ENCODE peak calls at places on chromosomes 13 and 19, in six cellular contexts. One of them, this sample, is unnamed.
A peak's percentile ranks its signal among the peaks of the same experiment; 100 is the strongest.

GRCh38 chr19:5341981-5342380 is 1.4 kb upstream of the PTPRS start:
- DNase-seq in IMR-90: no peak
- DNase-seq in neuronal stem cell: no peak
- DNase-seq in H1: no peak
- DNase-seq in H9: no peak
- DNase-seq in mesenchymal stem cell: no peak
- DNase-seq in this sample: peak; percentile 30

GRCh38 chr13:113637262-113638160 is 20.5 kb downstream of the ATP4B start:
- DNase-seq in IMR-90: no peak
- DNase-seq in neuronal stem cell: no peak
- DNase-seq in H1: no peak
- DNase-seq in H9: no peak
- DNase-seq in mesenchymal stem cell: no peak
- DNase-seq in this sample: no peak

GRCh38 chr19:6297202-6297601 is 17.4 kb upstream of the MLLT1 start:
- DNase-seq in IMR-90: no peak
- DNase-seq in neuronal stem cell: no peak
- DNase-seq in H1: no peak
- DNase-seq in H9: no peak
- DNase-seq in mesenchymal stem cell: no peak
- DNase-seq in this sample: no peak

GRCh38 chr13:74288361-74288911 is 154.2 kb upstream of the KLF12 start:
- DNase-seq in IMR-90: no peak
- DNase-seq in neuronal stem cell: peak; percentile 9
- DNase-seq in H1: peak; percentile 47
- DNase-seq in H9: peak; percentile 41
- DNase-seq in mesenchymal stem cell: no peak
- DNase-seq in this sample: no peak

GRCh38 chr13:29266743-29267142 is 328.7 kb downstream of the SLC7A1 start:
- DNase-seq in IMR-90: no peak
- DNase-seq in neuronal stem cell: no peak
- DNase-seq in H1: no peak
- DNase-seq in H9: no peak
- DNase-seq in mesenchymal stem cell: no peak
- DNase-seq in this sample: no peak

GRCh38 chr19:5086232-5086631 is 117.3 kb downstream of the KDM4B start:
- DNase-seq in IMR-90: no peak
- DNase-seq in neuronal stem cell: no peak
- DNase-seq in H1: no peak
- DNase-seq in H9: no peak
- DNase-seq in mesenchymal stem cell: no peak
- DNase-seq in this sample: no peak

GRCh38 chr13:25771641-25772478 is 280.0 kb downstream of the SHISA2 start:
- DNase-seq in IMR-90: no peak
- DNase-seq in neuronal stem cell: no peak
- DNase-seq in H1: no peak
- DNase-seq in H9: no peak
- DNase-seq in mesenchymal stem cell: peak; percentile 64
- DNase-seq in this sample: peak; percentile 58

GRCh38 chr13:91817250-91817649 is 418.8 kb downstream of the GPC5 start:
- DNase-seq in IMR-90: peak; percentile 13
- DNase-seq in neuronal stem cell: no peak
- DNase-seq in H1: no peak
- DNase-seq in H9: no peak
- DNase-seq in mesenchymal stem cell: peak; percentile 13
- DNase-seq in this sample: no peak

GRCh38 chr13:26384587-26384986 is 130.7 kb downstream of the CDK8 start:
- DNase-seq in IMR-90: no peak
- DNase-seq in neuronal stem cell: no peak
- DNase-seq in H1: no peak
- DNase-seq in H9: no peak
- DNase-seq in mesenchymal stem cell: no peak
- DNase-seq in this sample: no peak

GRCh38 chr13:30618186-30618937 is 642 bp downstream of the USPL1 start:
- DNase-seq in IMR-90: no peak
- DNase-seq in neuronal stem cell: peak; percentile 18
- DNase-seq in H1: no peak
- DNase-seq in H9: no peak
- DNase-seq in mesenchymal stem cell: peak; percentile 41
- DNase-seq in this sample: peak; percentile 31

GRCh38 chr13:113952151-113952982 is 21.5 kb downstream of the C13orf46 start:
- DNase-seq in IMR-90: no peak
- DNase-seq in neuronal stem cell: no peak
- DNase-seq in H1: no peak
- DNase-seq in H9: no peak
- DNase-seq in mesenchymal stem cell: no peak
- DNase-seq in this sample: no peak

GRCh38 chr13:51584731-51585191 is 499 bp downstream of the WDFY2 start:
- DNase-seq in IMR-90: peak; percentile 37
- DNase-seq in neuronal stem cell: peak; percentile 72
- DNase-seq in H1: peak; percentile 81
- DNase-seq in H9: peak; percentile 76
- DNase-seq in mesenchymal stem cell: peak; percentile 65
- DNase-seq in this sample: peak; percentile 59

GRCh38 chr13:108962652-108963051 is 333.2 kb downstream of the MYO16 start:
- DNase-seq in IMR-90: no peak
- DNase-seq in neuronal stem cell: no peak
- DNase-seq in H1: no peak
- DNase-seq in H9: no peak
- DNase-seq in mesenchymal stem cell: peak; percentile 21
- DNase-seq in this sample: no peak

GRCh38 chr19:31350693-31351211 is 1.5 kb upstream of the TSHZ3 start:
- DNase-seq in IMR-90: peak; percentile 56
- DNase-seq in neuronal stem cell: no peak
- DNase-seq in H1: peak; percentile 79
- DNase-seq in H9: peak; percentile 43
- DNase-seq in mesenchymal stem cell: peak; percentile 67
- DNase-seq in this sample: peak; percentile 63

GRCh38 chr19:18984251-18984650 is 43.2 kb upstream of the HOMER3 start:
- DNase-seq in IMR-90: no peak
- DNase-seq in neuronal stem cell: no peak
- DNase-seq in H1: no peak
- DNase-seq in H9: no peak
- DNase-seq in mesenchymal stem cell: no peak
- DNase-seq in this sample: no peak

GRCh38 chr13:21476893-21477472 is 17.9 kb upstream of the ZDHHC20 start:
- DNase-seq in IMR-90: peak; percentile 74
- DNase-seq in neuronal stem cell: peak; percentile 87
- DNase-seq in H1: peak; percentile 96
- DNase-seq in H9: peak; percentile 94
- DNase-seq in mesenchymal stem cell: peak; percentile 73
- DNase-seq in this sample: peak; percentile 96

GRCh38 chr13:112767506-112768471 is 78.0 kb downstream of the ATP11A start:
- DNase-seq in IMR-90: no peak
- DNase-seq in neuronal stem cell: no peak
- DNase-seq in H1: no peak
- DNase-seq in H9: no peak
- DNase-seq in mesenchymal stem cell: no peak
- DNase-seq in this sample: peak; percentile 59

GRCh38 chr13:30224732-30225131 is 82.6 kb downstream of the KATNAL1 start:
- DNase-seq in IMR-90: peak; percentile 30
- DNase-seq in neuronal stem cell: no peak
- DNase-seq in H1: no peak
- DNase-seq in H9: no peak
- DNase-seq in mesenchymal stem cell: peak; percentile 3
- DNase-seq in this sample: no peak

GRCh38 chr19:17079710-17080440 is 4.3 kb downstream of the MYO9B start:
- DNase-seq in IMR-90: peak; percentile 99
- DNase-seq in neuronal stem cell: peak; percentile 37
- DNase-seq in H1: no peak
- DNase-seq in H9: no peak
- DNase-seq in mesenchymal stem cell: peak; percentile 100
- DNase-seq in this sample: peak; percentile 85

GRCh38 chr13:83827338-83827737 is 54.9 kb downstream of the SLITRK1 start:
- DNase-seq in IMR-90: no peak
- DNase-seq in neuronal stem cell: no peak
- DNase-seq in H1: no peak
- DNase-seq in H9: no peak
- DNase-seq in mesenchymal stem cell: no peak
- DNase-seq in this sample: no peak

GRCh38 chr13:75870397-75870801 is 234.3 kb downstream of the LMO7 start:
- DNase-seq in IMR-90: peak; percentile 20
- DNase-seq in neuronal stem cell: peak; percentile 20
- DNase-seq in H1: peak; percentile 62
- DNase-seq in H9: no peak
- DNase-seq in mesenchymal stem cell: peak; percentile 32
- DNase-seq in this sample: peak; percentile 60

GRCh38 chr13:30153871-30154426 is 153.4 kb downstream of the KATNAL1 start:
- DNase-seq in IMR-90: peak; percentile 31
- DNase-seq in neuronal stem cell: no peak
- DNase-seq in H1: no peak
- DNase-seq in H9: peak; percentile 55
- DNase-seq in mesenchymal stem cell: no peak
- DNase-seq in this sample: peak; percentile 30

GRCh38 chr13:79833972-79834371 is 353.0 kb downstream of the NDFIP2 start:
- DNase-seq in IMR-90: no peak
- DNase-seq in neuronal stem cell: no peak
- DNase-seq in H1: no peak
- DNase-seq in H9: no peak
- DNase-seq in mesenchymal stem cell: no peak
- DNase-seq in this sample: no peak
- H3K14ac ChIP-seq in IMR-90: no peak overlapping the region
- H3K14ac ChIP-seq in neuronal stem cell: no peak overlapping the region
- H3K14ac ChIP-seq in H1: no peak overlapping the region
- H3K14ac ChIP-seq in H9: no peak overlapping the region
- H3K14ac ChIP-seq in mesenchymal stem cell: no peak overlapping the region
- H3K14ac ChIP-seq in this sample: no peak overlapping the region

GRCh38 chr19:29942404-29943261 is 594 bp downstream of the URI1 start:
- DNase-seq in IMR-90: no peak
- DNase-seq in neuronal stem cell: peak; percentile 54
- DNase-seq in H1: peak; percentile 75
- DNase-seq in H9: peak; percentile 59
- DNase-seq in mesenchymal stem cell: peak; percentile 53
- DNase-seq in this sample: peak; percentile 59

GRCh38 chr19:29945017-29945416 is 3.0 kb downstream of the URI1 start:
- DNase-seq in IMR-90: no peak
- DNase-seq in neuronal stem cell: no peak
- DNase-seq in H1: no peak
- DNase-seq in H9: no peak
- DNase-seq in mesenchymal stem cell: peak; percentile 11
- DNase-seq in this sample: no peak

GRCh38 chr19:29941828-29942403 is at the start of gene URI1:
- DNase-seq in IMR-90: peak; percentile 70
- DNase-seq in neuronal stem cell: peak; percentile 86
- DNase-seq in H1: peak; percentile 98
- DNase-seq in H9: peak; percentile 87
- DNase-seq in mesenchymal stem cell: peak; percentile 81
- DNase-seq in this sample: peak; percentile 95

GRCh38 chr19:29944415-29945012 is 2.5 kb downstream of the URI1 start:
- DNase-seq in IMR-90: no peak
- DNase-seq in neuronal stem cell: no peak
- DNase-seq in H1: no peak
- DNase-seq in H9: no peak
- DNase-seq in mesenchymal stem cell: no peak
- DNase-seq in this sample: no peak

DNA sequence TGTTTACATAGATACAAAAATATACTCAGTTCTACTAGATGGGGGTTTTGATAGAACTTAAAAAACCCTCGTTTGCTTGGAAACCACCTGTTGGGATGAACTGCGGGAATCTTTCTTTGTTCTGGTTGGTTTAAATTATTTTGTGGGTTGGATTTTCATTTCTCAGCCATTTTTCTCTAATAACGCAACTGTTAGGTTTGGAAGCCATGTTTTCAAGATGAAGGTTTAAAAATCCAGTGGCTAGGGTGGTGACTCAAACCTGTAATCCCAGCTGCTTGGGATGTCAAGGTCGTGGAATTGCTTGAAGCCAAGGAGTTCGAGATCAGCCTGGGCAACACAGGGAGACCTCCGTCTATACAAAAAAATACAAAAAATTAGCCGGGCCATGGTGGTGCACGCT is 1.6 kb downstream of the URI1 start:
- DNase-seq in IMR-90: no peak
- DNase-seq in neuronal stem cell: no peak
- DNase-seq in H1: no peak
- DNase-seq in H9: no peak
- DNase-seq in mesenchymal stem cell: peak; percentile 15
- DNase-seq in this sample: peak; percentile 59
- H3K14ac ChIP-seq in IMR-90: no peak overlapping the region
- H3K14ac ChIP-seq in neuronal stem cell: no peak overlapping the region
- H3K14ac ChIP-seq in H1: no peak overlapping the region
- H3K14ac ChIP-seq in H9: no peak overlapping the region
- H3K14ac ChIP-seq in mesenchymal stem cell: no peak overlapping the region
- H3K14ac ChIP-seq in this sample: no peak overlapping the region

DNA sequence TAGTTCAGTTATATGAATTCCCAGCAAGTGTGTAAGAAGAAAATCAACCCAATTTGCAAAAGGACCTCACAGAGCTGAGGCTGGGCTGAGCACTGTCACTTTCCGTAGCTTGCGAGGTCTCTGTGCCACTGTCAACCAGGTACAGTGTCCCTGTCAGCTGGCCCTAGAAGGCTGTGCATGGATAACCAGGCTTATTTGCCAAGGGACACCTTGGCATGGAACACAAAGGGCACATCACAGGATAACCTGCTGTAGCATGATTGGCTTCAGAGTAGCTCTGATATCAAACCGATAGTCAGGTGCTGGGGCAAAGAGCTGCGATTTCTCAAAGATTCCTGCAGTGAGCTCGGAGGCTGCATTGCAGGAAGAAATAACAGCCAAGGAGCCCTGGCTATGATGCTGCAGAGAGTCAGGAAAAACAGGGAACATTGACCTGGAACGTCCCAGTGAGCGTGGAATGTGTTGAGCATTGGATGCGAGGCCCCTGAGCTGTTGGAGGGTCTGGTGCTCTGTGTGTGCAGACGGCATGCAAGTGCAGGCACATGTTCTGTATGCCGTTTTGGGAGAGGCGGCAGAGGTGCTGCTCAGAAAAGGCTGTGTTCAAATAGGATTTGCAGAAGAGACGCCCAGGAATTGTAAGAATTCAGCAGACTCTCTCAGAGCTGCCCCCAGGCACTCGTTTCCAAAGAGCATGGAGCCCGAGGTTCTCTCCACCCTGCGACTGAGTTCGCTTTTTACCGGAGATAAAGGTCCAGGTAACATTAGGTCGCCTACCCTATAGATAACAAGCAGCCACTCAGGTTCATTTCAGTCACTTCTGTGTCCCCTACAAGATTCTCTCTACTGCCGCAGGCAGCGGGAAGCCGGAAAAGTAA is 213.5 kb upstream of the IRS2 start:
- DNase-seq in IMR-90: no peak
- DNase-seq in neuronal stem cell: no peak
- DNase-seq in H1: no peak
- DNase-seq in H9: no peak
- DNase-seq in mesenchymal stem cell: no peak
- DNase-seq in this sample: peak; percentile 74
- H3K14ac ChIP-seq in IMR-90: no peak overlapping the region
- H3K14ac ChIP-seq in neuronal stem cell: no peak overlapping the region
- H3K14ac ChIP-seq in H1: no peak overlapping the region
- H3K14ac ChIP-seq in H9: no peak overlapping the region
- H3K14ac ChIP-seq in mesenchymal stem cell: no peak overlapping the region
- H3K14ac ChIP-seq in this sample: no peak overlapping the region

DNA sequence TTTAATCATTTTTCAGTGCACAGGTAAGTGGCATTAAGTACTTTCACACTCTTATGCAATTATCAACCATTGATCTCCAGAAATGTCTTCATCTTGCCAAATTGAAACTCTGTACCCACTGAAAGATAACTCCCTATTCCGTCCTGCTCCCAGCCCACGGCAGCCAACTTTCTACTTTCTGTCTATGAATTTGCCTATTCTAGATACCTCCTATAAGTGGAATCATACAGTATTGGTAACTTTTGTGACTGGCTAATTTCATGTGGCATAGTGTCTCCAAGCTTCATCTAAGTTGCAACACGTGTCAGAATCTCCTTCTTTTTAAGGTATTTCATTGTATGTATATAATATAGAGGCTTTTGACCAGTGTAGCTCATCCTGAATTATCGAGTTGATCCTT is 5.7 kb upstream of the CEACAM18 start:
- DNase-seq in IMR-90: no peak
- DNase-seq in neuronal stem cell: no peak
- DNase-seq in H1: no peak
- DNase-seq in H9: no peak
- DNase-seq in mesenchymal stem cell: no peak
- DNase-seq in this sample: no peak
- H3K14ac ChIP-seq in IMR-90: no peak overlapping the region
- H3K14ac ChIP-seq in neuronal stem cell: no peak overlapping the region
- H3K14ac ChIP-seq in H1: no peak overlapping the region
- H3K14ac ChIP-seq in H9: no peak overlapping the region
- H3K14ac ChIP-seq in mesenchymal stem cell: no peak overlapping the region
- H3K14ac ChIP-seq in this sample: no peak overlapping the region

This sample was measured in trophoblast cell.